ENCODE peak calls at places on chromosomes 1 and 21, in four cellular contexts. B is pancreas, R is dorsolateral prefrontal cortex, Y is uterus. V is an unnamed sample.

GRCh38 chr1:92465256-92465647 is 21.5 kb downstream of the GFI1 start:
- DNase-seq in B (no peak), R (no peak), Y (no peak), V (no peak)

GRCh38 chr1:189185077-189185476 is 1292.6 kb downstream of the BRINP3 start:
- DNase-seq in B (no peak), R (no peak), Y (no peak), V (no peak)

GRCh38 chr1:222654849-222655248 is 37.0 kb downstream of the MIA3 start:
- DNase-seq in B (no peak), R (no peak), Y (no peak), V (no peak)

GRCh38 chr21:41573902-41574690 is 66.1 kb upstream of the TMPRSS2 start:
- DNase-seq in B (no peak), R (no peak), Y (no peak), V (no peak)

GRCh38 chr1:170604889-170605288 is 59.0 kb upstream of the PRRX1 start:
- DNase-seq in B (no peak), R (no peak), Y (no peak), V (no peak)

GRCh38 chr1:65041014-65041413 is 74.7 kb upstream of the JAK1 start:
- DNase-seq in B (no peak), R (no peak), Y (no peak), V (no peak)

GRCh38 chr1:71634159-71634558 is 553.3 kb upstream of the ZRANB2 start:
- DNase-seq in B (no peak), R (no peak), Y (no peak), V (no peak)

GRCh38 chr1:98386675-98387440 is 274.7 kb upstream of the SNX7 start:
- DNase-seq in B (no peak), R (no peak), Y (no peak), V (no peak)

GRCh38 chr1:13832536-13832935 is 132.5 kb downstream of the PRDM2 start:
- DNase-seq in B (no peak), R (no peak), Y (no peak), V (no peak)

GRCh38 chr1:51048021-51048420 is 54.0 kb upstream of the C1orf185 start:
- DNase-seq in B (no peak), R (no peak), Y (no peak), V (no peak)

GRCh38 chr1:110062612-110063011 is 7.9 kb downstream of the ALX3 start:
- DNase-seq in B (no peak), R (no peak), Y (no peak), V (no peak)

GRCh38 chr1:85555867-85556577 is 24.5 kb upstream of the CCN1 start:
- DNase-seq in B (no peak), R (no peak), Y (no peak), V (peak; percentile 96)
- H3K27ac ChIP-seq in B (no peak overlapping the region), R (no peak overlapping the region), Y (no peak overlapping the region), V (peak overlapping the region; percentile 62)

DNA sequence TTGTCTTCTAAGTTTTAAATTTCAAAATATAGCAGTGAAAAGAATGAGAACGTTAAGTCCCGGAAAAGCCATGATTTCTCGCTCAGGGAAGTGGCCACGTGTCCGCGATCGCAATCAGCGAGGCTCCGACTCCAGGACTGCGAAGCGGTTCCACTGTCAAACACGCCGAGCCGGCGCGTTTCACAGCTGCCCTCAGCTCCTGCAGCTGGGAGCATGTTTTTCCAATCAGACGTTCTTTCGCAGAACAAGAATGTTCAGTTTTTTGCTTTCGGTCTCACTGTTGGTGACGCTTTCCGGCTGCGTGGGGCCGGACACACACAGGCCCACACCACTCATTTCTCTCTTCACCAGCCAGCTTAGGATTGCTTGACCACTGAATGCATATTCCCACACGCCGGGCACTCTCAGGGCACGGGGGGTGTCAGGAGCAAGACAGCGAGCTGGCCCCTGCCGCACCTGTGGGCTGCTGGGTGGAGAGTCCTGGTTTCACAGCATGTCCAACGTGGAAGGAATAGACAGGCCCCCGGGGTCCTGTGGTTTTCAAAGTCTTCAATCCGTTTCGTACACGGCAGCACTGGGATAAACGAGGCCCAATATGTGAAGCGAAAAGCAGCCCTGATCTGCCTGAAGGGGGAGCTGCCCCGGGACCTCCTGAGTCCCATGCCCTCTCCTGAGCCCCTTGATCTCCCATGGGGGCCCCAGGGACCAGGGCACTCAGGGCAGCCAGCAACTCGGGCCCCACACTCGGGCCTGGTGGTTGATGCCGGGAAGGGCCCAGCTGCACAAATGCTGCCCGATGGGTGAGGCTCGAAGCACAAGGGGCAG is 47.3 kb upstream of the COL18A1 start:
- DNase-seq in B (no peak), R (no peak), Y (peak; percentile 74), V (no peak)
- H3K27ac ChIP-seq in B (no peak overlapping the region), R (peak overlapping the region; percentile 47), Y (peak overlapping the region; percentile 77), V (no peak overlapping the region)

DNA sequence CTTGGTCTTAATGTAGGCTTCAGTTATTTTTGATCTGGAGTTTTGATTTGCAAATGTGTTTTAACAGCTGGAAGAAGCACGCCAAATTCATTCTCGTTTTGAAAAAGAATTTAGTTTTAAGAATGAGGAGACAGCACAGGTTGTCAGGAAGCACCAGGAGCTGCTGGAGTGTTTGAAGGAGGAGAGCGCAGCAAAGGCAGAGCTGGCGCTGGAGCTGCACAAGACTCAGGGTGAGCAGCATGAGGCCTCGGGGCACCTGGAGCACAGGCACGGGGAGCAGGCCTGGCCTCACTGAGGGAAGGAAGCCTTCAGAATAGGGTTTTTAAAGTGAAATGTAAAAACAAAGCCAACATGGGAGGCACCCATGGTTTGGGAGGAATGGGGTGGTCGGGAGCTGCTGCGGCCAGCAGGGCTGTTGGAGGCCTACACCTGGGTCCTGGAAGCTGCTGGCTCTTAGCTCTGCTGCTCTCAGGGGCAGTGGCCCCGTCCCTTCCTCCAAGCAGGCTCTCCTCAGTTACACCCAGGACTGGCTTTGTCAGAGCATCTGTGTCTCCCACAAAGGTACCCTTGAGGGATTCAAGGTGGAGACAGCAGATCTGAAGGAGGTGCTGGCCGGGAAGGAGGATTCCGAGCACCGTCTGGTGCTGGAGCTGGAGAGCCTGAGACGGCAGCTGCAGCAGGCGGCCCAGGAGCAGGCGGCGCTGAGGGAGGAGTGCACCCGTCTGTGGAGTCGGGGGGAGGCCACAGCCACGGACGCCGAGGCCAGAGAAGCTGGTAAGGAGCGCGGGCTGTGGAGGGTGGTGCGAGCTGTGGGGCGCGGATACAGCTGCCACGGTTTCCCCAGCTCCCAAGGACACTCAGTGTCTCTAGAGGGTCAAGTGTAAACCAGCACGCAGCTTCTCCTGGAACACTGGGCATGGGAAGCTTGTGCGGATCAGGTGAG is 66.9 kb downstream of the PCNT start:
- DNase-seq in B (no peak), R (no peak), Y (no peak), V (no peak)
- H3K27ac ChIP-seq in B (no peak overlapping the region), R (no peak overlapping the region), Y (no peak overlapping the region), V (no peak overlapping the region)

DNA sequence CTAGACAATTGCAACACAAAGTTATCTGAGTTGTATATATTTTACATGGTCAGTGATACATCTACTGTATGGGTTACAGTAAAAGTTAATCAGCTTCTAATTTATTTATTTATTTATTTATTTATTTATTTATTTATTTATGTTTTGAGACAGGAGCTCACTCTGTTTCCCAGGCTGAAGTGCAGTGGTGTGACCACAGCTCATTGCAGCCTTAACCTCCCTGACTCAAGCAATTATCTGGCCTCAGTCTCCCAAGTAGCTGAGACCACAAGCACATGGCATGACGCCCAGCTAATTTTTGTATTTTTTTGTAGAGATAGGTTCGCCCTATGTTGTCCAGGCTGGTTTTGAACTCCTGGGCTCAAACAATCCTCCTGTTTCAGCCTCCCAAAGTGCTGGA is 241.6 kb downstream of the PTPRC start:
- DNase-seq in B (no peak), R (no peak), Y (no peak), V (no peak)
- H3K27ac ChIP-seq in B (no peak overlapping the region), R (no peak overlapping the region), Y (no peak overlapping the region), V (peak overlapping the region; percentile 95)

DNA sequence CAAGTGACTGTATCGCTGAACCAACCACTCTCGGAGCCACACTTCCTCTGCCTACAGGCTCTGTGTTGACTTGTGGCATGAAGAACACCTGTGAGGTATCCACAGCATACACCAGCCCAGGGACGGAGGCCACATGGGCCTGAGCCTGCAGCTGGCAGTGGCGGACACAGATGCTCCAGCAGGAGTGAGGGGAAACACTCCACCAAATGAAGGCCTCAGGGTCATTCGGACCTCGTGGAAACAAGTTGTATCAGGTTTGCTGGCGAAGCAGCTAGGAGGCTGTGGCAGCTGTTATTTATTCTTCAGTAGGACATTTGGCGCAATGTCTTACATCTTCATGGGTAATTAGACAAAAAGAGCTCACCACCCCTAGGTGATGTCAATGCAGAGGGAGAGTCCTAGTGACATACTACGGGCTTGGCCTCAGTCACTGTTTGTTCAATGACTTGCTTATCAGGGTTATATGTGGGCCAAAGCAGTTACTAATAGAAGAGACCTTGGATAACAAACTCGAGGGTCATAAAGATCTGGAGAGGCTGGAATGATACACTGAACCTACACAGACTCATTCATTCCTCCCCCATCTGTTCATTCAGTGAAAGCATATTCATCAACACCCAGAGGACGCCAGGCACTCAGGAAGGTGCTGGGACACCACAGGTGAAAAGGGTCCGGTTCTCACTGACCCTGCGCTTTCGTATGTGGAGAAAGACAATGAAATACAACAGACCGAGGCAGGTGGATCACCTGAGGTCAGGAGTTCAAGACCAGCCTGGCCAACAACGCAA is 11.6 kb upstream of the ETS2 start:
- DNase-seq in B (no peak), R (no peak), Y (no peak), V (no peak)
- H3K27ac ChIP-seq in B (no peak overlapping the region), R (no peak overlapping the region), Y (no peak overlapping the region), V (no peak overlapping the region)

GRCh38 chr1:19374402-19374801 is 62.3 kb downstream of the SLC66A1 start:
- DNase-seq in B (no peak), R (no peak), Y (no peak), V (no peak)

GRCh38 chr1:19376428-19377372 is 64.6 kb downstream of the SLC66A1 start:
- DNase-seq in B (no peak), R (no peak), Y (no peak), V (no peak)

GRCh38 chr1:19373206-19374126 is 61.3 kb downstream of the SLC66A1 start:
- DNase-seq in B (no peak), R (no peak), Y (peak; percentile 80), V (no peak)

GRCh38 chr1:19375621-19376020 is 63.5 kb downstream of the SLC66A1 start:
- DNase-seq in B (no peak), R (no peak), Y (no peak), V (no peak)

DNA sequence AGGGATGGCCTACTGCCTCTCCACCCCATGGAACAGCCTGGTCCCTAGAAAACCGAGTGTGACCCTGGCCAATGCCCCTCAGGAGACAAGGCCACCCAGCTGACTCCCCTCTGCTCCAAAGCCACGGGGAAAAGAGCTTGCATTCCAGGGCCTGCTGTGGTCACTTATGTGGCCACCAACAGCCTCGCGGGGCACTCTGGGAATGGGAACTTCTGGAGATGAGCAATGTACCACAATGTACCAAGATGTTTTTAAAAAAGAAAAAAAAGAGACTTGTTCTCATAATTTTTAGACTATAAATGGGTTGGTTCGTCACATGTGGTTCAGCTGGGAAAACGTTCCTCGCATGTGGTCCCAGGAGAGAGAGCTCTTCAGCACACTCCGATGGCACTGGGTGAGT is 62.8 kb downstream of the SLC66A1 start:
- DNase-seq in B (no peak), R (no peak), Y (no peak), V (no peak)
- H3K27ac ChIP-seq in B (no peak overlapping the region), R (no peak overlapping the region), Y (peak overlapping the region; percentile 84), V (no peak overlapping the region)